ENCODE peak calls at places on chromosomes 3 and 15, in four cellular contexts. F is dermis microvascular lymphatic vessel endothelial cell, Q is HEK293T, K is globus pallidus. P is an unnamed sample.

GRCh38 chr15:73845507-73845906 is 27.9 kb upstream of the TBC1D21 start:
- DNase-seq in F (no peak), K (no peak), Q (no peak), P (no peak)

GRCh38 chr3:136377499-136377898 is 127.4 kb downstream of the PCCB start:
- DNase-seq in K (no peak), Q (no peak), F (no peak), P (peak)

GRCh38 chr3:18159681-18160080 is 265.5 kb downstream of the SATB1 start:
- DNase-seq in Q (no peak), K (no peak), F (no peak), P (no peak)

GRCh38 chr3:123258811-123259420 is 57.2 kb downstream of the SEC22A start:
- DNase-seq in F (peak), K (peak), Q (peak), P (peak)

GRCh38 chr15:63502843-63503738 is 1.3 kb upstream of the USP3 start:
- DNase-seq in F (peak), K (peak), Q (no peak), P (no peak)

GRCh38 chr3:12227833-12228232 is 61.0 kb upstream of the PPARG start:
- DNase-seq in Q (no peak), F (no peak), K (no peak), P (no peak)

GRCh38 chr15:32952062-32952461 is 234.3 kb downstream of the GREM1 start:
- DNase-seq in K (no peak), F (no peak), Q (no peak), P (no peak)

GRCh38 chr3:189404036-189404435 is 227.2 kb upstream of the TP63 start:
- DNase-seq in F (no peak), Q (no peak), K (no peak), P (no peak)

GRCh38 chr15:73991260-73991659 is 835 bp downstream of the STOML1 start:
- DNase-seq in F (peak), K (no peak), Q (no peak), P (peak)

GRCh38 chr3:69326821-69327433 is 59.0 kb downstream of the FRMD4B start:
- DNase-seq in K (no peak), Q (no peak), F (peak), P (no peak)